ENCODE peak calls at places on chromosomes 13 and 19, in seven cellular contexts. One of them, this sample, is unnamed.

GRCh38 chr19:41377977-41378707 is 1.8 kb downstream of the TMEM91 start:
- DNase-seq in upper lobe of right lung: no peak
- DNase-seq in NB4: no peak
- DNase-seq in CD8-positive, alpha-beta T cell: no peak
- DNase-seq in WTC11: peak; percentile 69
- DNase-seq in fibroblast of mammary gland: no peak
- DNase-seq in sigmoid colon: no peak
- DNase-seq in this sample: no peak

GRCh38 chr19:13909430-13909829 is 3.4 kb downstream of the CC2D1A start:
- DNase-seq in CD8-positive, alpha-beta T cell: no peak
- DNase-seq in WTC11: no peak
- DNase-seq in sigmoid colon: no peak
- DNase-seq in NB4: no peak
- DNase-seq in upper lobe of right lung: no peak
- DNase-seq in fibroblast of mammary gland: no peak
- DNase-seq in this sample: no peak

GRCh38 chr19:47598407-47599349 is 10.3 kb upstream of the BICRA start:
- DNase-seq in WTC11: peak; percentile 76
- DNase-seq in fibroblast of mammary gland: peak; percentile 98
- DNase-seq in CD8-positive, alpha-beta T cell: no peak
- DNase-seq in NB4: no peak
- DNase-seq in sigmoid colon: peak; percentile 92
- DNase-seq in upper lobe of right lung: no peak
- DNase-seq in this sample: peak; percentile 98

GRCh38 chr19:11321206-11322126 is 18.0 kb downstream of the RAB3D start:
- DNase-seq in WTC11: no peak
- DNase-seq in NB4: no peak
- DNase-seq in fibroblast of mammary gland: no peak
- DNase-seq in CD8-positive, alpha-beta T cell: no peak
- DNase-seq in upper lobe of right lung: no peak
- DNase-seq in sigmoid colon: no peak
- DNase-seq in this sample: no peak

GRCh38 chr19:8045872-8046568 is 6.5 kb upstream of the CCL25 start:
- DNase-seq in sigmoid colon: no peak
- DNase-seq in fibroblast of mammary gland: no peak
- DNase-seq in CD8-positive, alpha-beta T cell: no peak
- DNase-seq in upper lobe of right lung: no peak
- DNase-seq in WTC11: no peak
- DNase-seq in NB4: no peak
- DNase-seq in this sample: no peak

GRCh38 chr19:34274827-34275625 is 20.7 kb downstream of the GARRE1 start:
- DNase-seq in sigmoid colon: no peak
- DNase-seq in NB4: no peak
- DNase-seq in fibroblast of mammary gland: peak; percentile 75
- DNase-seq in upper lobe of right lung: no peak
- DNase-seq in CD8-positive, alpha-beta T cell: no peak
- DNase-seq in WTC11: no peak
- DNase-seq in this sample: peak; percentile 93

GRCh38 chr13:69280399-69280798 is 827.2 kb upstream of the ATXN8OS start:
- DNase-seq in CD8-positive, alpha-beta T cell: no peak
- DNase-seq in sigmoid colon: no peak
- DNase-seq in WTC11: no peak
- DNase-seq in fibroblast of mammary gland: no peak
- DNase-seq in upper lobe of right lung: no peak
- DNase-seq in NB4: no peak
- DNase-seq in this sample: no peak

GRCh38 chr19:13428352-13428751 is 77.9 kb downstream of the CACNA1A start:
- DNase-seq in fibroblast of mammary gland: peak; percentile 40
- DNase-seq in upper lobe of right lung: peak; percentile 33
- DNase-seq in CD8-positive, alpha-beta T cell: no peak
- DNase-seq in NB4: peak; percentile 22
- DNase-seq in sigmoid colon: no peak
- DNase-seq in WTC11: peak; percentile 28
- DNase-seq in this sample: peak; percentile 1

GRCh38 chr19:33715462-33715861 is 81.2 kb upstream of the KCTD15 start:
- DNase-seq in CD8-positive, alpha-beta T cell: no peak
- DNase-seq in NB4: no peak
- DNase-seq in sigmoid colon: peak; percentile 39
- DNase-seq in fibroblast of mammary gland: no peak
- DNase-seq in WTC11: no peak
- DNase-seq in upper lobe of right lung: peak; percentile 33
- DNase-seq in this sample: no peak

GRCh38 chr13:111117961-111118360 is 2.9 kb downstream of the ARHGEF7 start:
- DNase-seq in NB4: no peak
- DNase-seq in CD8-positive, alpha-beta T cell: no peak
- DNase-seq in upper lobe of right lung: no peak
- DNase-seq in sigmoid colon: no peak
- DNase-seq in WTC11: no peak
- DNase-seq in fibroblast of mammary gland: peak; percentile 40
- DNase-seq in this sample: no peak

GRCh38 chr19:7988307-7988706 is 17.1 kb downstream of the ELAVL1 start:
- DNase-seq in upper lobe of right lung: no peak
- DNase-seq in fibroblast of mammary gland: no peak
- DNase-seq in sigmoid colon: no peak
- DNase-seq in NB4: no peak
- DNase-seq in CD8-positive, alpha-beta T cell: no peak
- DNase-seq in WTC11: no peak
- DNase-seq in this sample: no peak

GRCh38 chr19:23101241-23101640 is 15.6 kb upstream of the ZNF730 start:
- DNase-seq in WTC11: no peak
- DNase-seq in upper lobe of right lung: no peak
- DNase-seq in NB4: no peak
- DNase-seq in sigmoid colon: no peak
- DNase-seq in fibroblast of mammary gland: no peak
- DNase-seq in CD8-positive, alpha-beta T cell: no peak
- DNase-seq in this sample: no peak

GRCh38 chr13:25112856-25113255 is 16.9 kb downstream of the PABPC3 start:
- DNase-seq in NB4: no peak
- DNase-seq in CD8-positive, alpha-beta T cell: no peak
- DNase-seq in upper lobe of right lung: no peak
- DNase-seq in fibroblast of mammary gland: no peak
- DNase-seq in WTC11: no peak
- DNase-seq in sigmoid colon: no peak
- DNase-seq in this sample: no peak

GRCh38 chr13:18212873-18213272 is 968.8 kb downstream of the TUBA3C start:
- DNase-seq in CD8-positive, alpha-beta T cell: no peak
- DNase-seq in WTC11: no peak
- DNase-seq in sigmoid colon: no peak
- DNase-seq in NB4: no peak
- DNase-seq in upper lobe of right lung: no peak
- DNase-seq in fibroblast of mammary gland: no peak
- DNase-seq in this sample: peak; percentile 11

GRCh38 chr19:3479819-3480215 is 508 bp downstream of the SMIM24 start:
- DNase-seq in NB4: no peak
- DNase-seq in WTC11: peak; percentile 75
- DNase-seq in CD8-positive, alpha-beta T cell: peak; percentile 9
- DNase-seq in sigmoid colon: no peak
- DNase-seq in upper lobe of right lung: no peak
- DNase-seq in fibroblast of mammary gland: no peak
- DNase-seq in this sample: no peak

GRCh38 chr13:48750588-48751383 is 97.1 kb downstream of the CYSLTR2 start:
- DNase-seq in CD8-positive, alpha-beta T cell: no peak
- DNase-seq in upper lobe of right lung: no peak
- DNase-seq in fibroblast of mammary gland: peak; percentile 68
- DNase-seq in WTC11: no peak
- DNase-seq in sigmoid colon: peak; percentile 82
- DNase-seq in NB4: no peak
- DNase-seq in this sample: no peak

GRCh38 chr19:37220383-37220782 is 2.4 kb downstream of the ZNF383 start:
- DNase-seq in sigmoid colon: no peak
- DNase-seq in upper lobe of right lung: no peak
- DNase-seq in WTC11: no peak
- DNase-seq in fibroblast of mammary gland: no peak
- DNase-seq in CD8-positive, alpha-beta T cell: no peak
- DNase-seq in NB4: no peak
- DNase-seq in this sample: no peak

DNA sequence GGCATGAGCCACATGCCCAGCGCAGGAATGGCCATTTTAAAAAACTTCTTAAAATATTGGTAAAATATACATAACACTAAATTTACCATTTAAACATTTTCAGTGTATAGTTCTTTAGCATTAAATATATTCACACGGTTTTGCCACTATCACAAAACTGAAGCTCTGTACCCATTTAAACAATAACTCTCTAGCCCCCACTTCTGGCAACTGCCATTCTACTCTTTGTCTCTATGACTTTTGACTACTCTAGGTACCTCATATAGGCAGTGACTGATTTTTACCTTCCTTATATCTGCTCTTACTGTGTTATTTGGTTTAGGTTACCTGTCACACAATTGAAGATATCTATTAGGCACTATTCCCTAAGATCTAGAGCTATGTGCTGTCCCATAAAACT is 2.3 kb upstream of the KBTBD7 start:
- DNase-seq in NB4: peak; percentile 48
- DNase-seq in WTC11: no peak
- DNase-seq in sigmoid colon: no peak
- DNase-seq in fibroblast of mammary gland: peak; percentile 31
- DNase-seq in CD8-positive, alpha-beta T cell: no peak
- DNase-seq in upper lobe of right lung: no peak
- DNase-seq in this sample: no peak
- TF ChIP-seq CTCF in NB4: peak; percentile 47
- TF ChIP-seq CTCF in WTC11: no peak
- TF ChIP-seq CTCF in sigmoid colon: no peak
- TF ChIP-seq CTCF in fibroblast of mammary gland: peak; percentile 54
- TF ChIP-seq CTCF in CD8-positive, alpha-beta T cell: no peak
- TF ChIP-seq CTCF in upper lobe of right lung: no peak
- TF ChIP-seq CTCF in this sample: peak; percentile 68

GRCh38 chr13:61960981-61961380 is 545.3 kb upstream of the PCDH20 start:
- DNase-seq in upper lobe of right lung: no peak
- DNase-seq in sigmoid colon: no peak
- DNase-seq in WTC11: no peak
- DNase-seq in fibroblast of mammary gland: no peak
- DNase-seq in CD8-positive, alpha-beta T cell: no peak
- DNase-seq in NB4: no peak
- DNase-seq in this sample: no peak

DNA sequence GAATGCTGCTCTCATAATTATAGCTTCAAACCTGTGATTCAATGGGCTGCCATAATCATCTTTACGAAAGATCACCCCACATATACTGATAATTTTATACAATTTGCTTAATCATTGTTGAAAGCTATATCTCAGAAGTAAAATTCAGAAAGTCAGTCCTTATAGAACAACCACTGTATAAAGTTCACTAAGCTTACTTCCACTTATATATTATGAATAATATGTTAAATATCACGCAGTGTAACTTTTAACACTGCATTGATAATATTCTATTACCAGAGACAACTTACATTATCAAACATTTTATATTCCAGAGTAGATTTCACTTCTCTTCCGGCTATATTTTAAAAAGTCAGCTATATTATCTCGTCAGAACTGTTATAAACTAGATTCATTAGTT is 550.1 kb upstream of the PCDH20 start:
- DNase-seq in upper lobe of right lung: no peak
- DNase-seq in fibroblast of mammary gland: no peak
- DNase-seq in WTC11: no peak
- DNase-seq in NB4: no peak
- DNase-seq in CD8-positive, alpha-beta T cell: no peak
- DNase-seq in sigmoid colon: no peak
- DNase-seq in this sample: no peak
- TF ChIP-seq CTCF in upper lobe of right lung: no peak
- TF ChIP-seq CTCF in fibroblast of mammary gland: no peak
- TF ChIP-seq CTCF in WTC11: no peak
- TF ChIP-seq CTCF in NB4: no peak
- TF ChIP-seq CTCF in CD8-positive, alpha-beta T cell: no peak
- TF ChIP-seq CTCF in sigmoid colon: no peak
- TF ChIP-seq CTCF in this sample: no peak

GRCh38 chr19:56321254-56321980 is 6.8 kb upstream of the ZSCAN5A start:
- DNase-seq in fibroblast of mammary gland: no peak
- DNase-seq in WTC11: no peak
- DNase-seq in CD8-positive, alpha-beta T cell: no peak
- DNase-seq in NB4: no peak
- DNase-seq in upper lobe of right lung: no peak
- DNase-seq in sigmoid colon: no peak
- DNase-seq in this sample: no peak
- TF ChIP-seq CTCF in fibroblast of mammary gland: no peak
- TF ChIP-seq CTCF in WTC11: no peak
- TF ChIP-seq CTCF in CD8-positive, alpha-beta T cell: no peak
- TF ChIP-seq CTCF in NB4: no peak
- TF ChIP-seq CTCF in upper lobe of right lung: no peak
- TF ChIP-seq CTCF in sigmoid colon: no peak
- TF ChIP-seq CTCF in this sample: no peak

GRCh38 chr19:16371540-16371986 is 46.9 kb downstream of the KLF2 start:
- DNase-seq in CD8-positive, alpha-beta T cell: peak; percentile 87
- DNase-seq in WTC11: no peak
- DNase-seq in upper lobe of right lung: peak; percentile 84
- DNase-seq in sigmoid colon: no peak
- DNase-seq in NB4: peak; percentile 78
- DNase-seq in fibroblast of mammary gland: no peak
- DNase-seq in this sample: no peak
- TF ChIP-seq CTCF in CD8-positive, alpha-beta T cell: no peak
- TF ChIP-seq CTCF in WTC11: no peak
- TF ChIP-seq CTCF in upper lobe of right lung: no peak
- TF ChIP-seq CTCF in sigmoid colon: no peak
- TF ChIP-seq CTCF in NB4: no peak
- TF ChIP-seq CTCF in fibroblast of mammary gland: no peak
- TF ChIP-seq CTCF in this sample: no peak

GRCh38 chr13:43804461-43805070 is 17.8 kb upstream of the ENOX1 start:
- DNase-seq in sigmoid colon: no peak
- DNase-seq in NB4: peak; percentile 62
- DNase-seq in upper lobe of right lung: no peak
- DNase-seq in fibroblast of mammary gland: peak; percentile 89
- DNase-seq in CD8-positive, alpha-beta T cell: no peak
- DNase-seq in WTC11: no peak
- DNase-seq in this sample: peak; percentile 69
- TF ChIP-seq CTCF in sigmoid colon: peak; percentile 10
- TF ChIP-seq CTCF in NB4: no peak
- TF ChIP-seq CTCF in upper lobe of right lung: peak; percentile 65
- TF ChIP-seq CTCF in fibroblast of mammary gland: peak; percentile 40
- TF ChIP-seq CTCF in CD8-positive, alpha-beta T cell: peak; percentile 69
- TF ChIP-seq CTCF in WTC11: no peak
- TF ChIP-seq CTCF in this sample: peak; percentile 87

GRCh38 chr13:47598340-47598911 is 402.6 kb downstream of the SUCLA2 start:
- DNase-seq in fibroblast of mammary gland: peak; percentile 41
- DNase-seq in CD8-positive, alpha-beta T cell: no peak
- DNase-seq in sigmoid colon: no peak
- DNase-seq in NB4: no peak
- DNase-seq in upper lobe of right lung: no peak
- DNase-seq in WTC11: no peak
- DNase-seq in this sample: no peak
- TF ChIP-seq CTCF in fibroblast of mammary gland: peak; percentile 35
- TF ChIP-seq CTCF in CD8-positive, alpha-beta T cell: no peak
- TF ChIP-seq CTCF in sigmoid colon: no peak
- TF ChIP-seq CTCF in NB4: peak; percentile 23
- TF ChIP-seq CTCF in upper lobe of right lung: peak; percentile 18
- TF ChIP-seq CTCF in WTC11: no peak
- TF ChIP-seq CTCF in this sample: peak; percentile 73